ENCODE peak calls at places on chromosomes 13 and 19, in eight cellular contexts. R is transverse colon, A is uterus, E is body of pancreas, O is vagina, S is ovary, N is testis, I is right lobe of liver. W is an unnamed sample.
A peak's percentile ranks its signal among the peaks of the same experiment; 100 is the strongest.

GRCh38 chr19:15280915-15281683 is 48.9 kb upstream of the EPHX3 start:
- DNase-seq in R (peak; percentile 69), A (peak; percentile 81), E (peak; percentile 78), O (no peak), S (peak; percentile 81), N (peak; percentile 89), I (peak; percentile 86), W (peak; percentile 68)

GRCh38 chr13:80224468-80224867 is 116.5 kb downstream of the SPRY2 start:
- DNase-seq in R (no peak), A (no peak), E (no peak), O (no peak), S (no peak), N (no peak), I (no peak), W (no peak)

GRCh38 chr19:56253737-56254136 is 18.8 kb upstream of the EDDM13 start:
- DNase-seq in R (no peak), A (no peak), E (no peak), O (no peak), S (no peak), N (no peak), I (no peak), W (no peak)

GRCh38 chr13:84686973-84687372 is 804.7 kb upstream of the SLITRK1 start:
- DNase-seq in R (no peak), A (no peak), E (peak; percentile 32), O (no peak), S (no peak), N (no peak), I (no peak), W (no peak)

GRCh38 chr13:72221276-72221962 is 354.4 kb upstream of the DACH1 start:
- DNase-seq in R (peak; percentile 40), A (no peak), E (peak; percentile 60), O (no peak), S (no peak), N (peak; percentile 57), I (peak; percentile 17), W (no peak)

GRCh38 chr19:18469245-18470107 is 31.5 kb upstream of the ISYNA1 start:
- DNase-seq in R (peak; percentile 71), A (peak; percentile 67), E (peak; percentile 71), O (no peak), S (peak; percentile 75), N (peak; percentile 73), I (peak; percentile 77), W (no peak)

GRCh38 chr13:35923347-35923746 is 207.8 kb downstream of the DCLK1 start:
- DNase-seq in R (no peak), A (no peak), E (no peak), O (peak; percentile 11), S (no peak), N (no peak), I (no peak), W (no peak)

GRCh38 chr13:110911880-110912279 is 3.0 kb downstream of the ANKRD10 start:
- DNase-seq in R (no peak), A (no peak), E (no peak), O (no peak), S (no peak), N (no peak), I (no peak), W (no peak)

GRCh38 chr13:49927755-49928154 is 8.4 kb downstream of the SPRYD7 start:
- DNase-seq in R (no peak), A (no peak), E (no peak), O (no peak), S (no peak), N (no peak), I (no peak), W (no peak)

GRCh38 chr19:55487884-55488687 is at the start of gene SSC5D:
- DNase-seq in R (no peak), A (peak; percentile 76), E (no peak), O (no peak), S (peak; percentile 70), N (peak; percentile 60), I (no peak), W (no peak)

GRCh38 chr19:10478476-10478875 is 24.7 kb downstream of the KEAP1 start:
- DNase-seq in R (no peak), A (no peak), E (no peak), O (no peak), S (no peak), N (no peak), I (no peak), W (no peak)

GRCh38 chr19:33245948-33246728 is 20.5 kb upstream of the SLC7A10 start:
- DNase-seq in R (no peak), A (no peak), E (no peak), O (no peak), S (no peak), N (no peak), I (no peak), W (no peak)

GRCh38 chr13:95023405-95023804 is 277.8 kb downstream of the ABCC4 start:
- DNase-seq in R (no peak), A (no peak), E (no peak), O (no peak), S (no peak), N (no peak), I (no peak), W (no peak)

GRCh38 chr19:7673995-7674667 is 2.8 kb upstream of the MCEMP1 start:
- DNase-seq in R (peak; percentile 77), A (peak; percentile 21), E (peak; percentile 52), O (no peak), S (no peak), N (peak; percentile 80), I (peak; percentile 73), W (no peak)

GRCh38 chr13:21673592-21674270 is 2.9 kb downstream of the FGF9 start:
- DNase-seq in R (peak; percentile 60), A (no peak), E (peak; percentile 59), O (no peak), S (no peak), N (peak; percentile 62), I (peak; percentile 48), W (no peak)

GRCh38 chr19:29544656-29545360 is 19.0 kb downstream of the VSTM2B start:
- DNase-seq in R (no peak), A (peak; percentile 1), E (no peak), O (no peak), S (no peak), N (no peak), I (peak; percentile 6), W (peak; percentile 20)

GRCh38 chr19:610071-610800 is 20.6 kb downstream of the HCN2 start:
- DNase-seq in R (peak; percentile 52), A (no peak), E (no peak), O (no peak), S (no peak), N (peak; percentile 44), I (no peak), W (no peak)

GRCh38 chr19:610801-611505 is 21.3 kb downstream of the HCN2 start:
- DNase-seq in R (peak; percentile 54), A (peak; percentile 41), E (no peak), O (no peak), S (peak; percentile 52), N (peak; percentile 67), I (no peak), W (no peak)

GRCh38 chr19:607301-608154 is 17.8 kb downstream of the HCN2 start:
- DNase-seq in R (no peak), A (no peak), E (no peak), O (no peak), S (no peak), N (no peak), I (no peak), W (no peak)

GRCh38 chr19:608155-609000 is 18.7 kb downstream of the HCN2 start:
- DNase-seq in R (no peak), A (no peak), E (no peak), O (no peak), S (no peak), N (no peak), I (no peak), W (no peak)

GRCh38 chr19:609001-609340 is 19.3 kb downstream of the HCN2 start:
- DNase-seq in R (peak; percentile 57), A (no peak), E (no peak), O (no peak), S (no peak), N (no peak), I (peak; percentile 51), W (no peak)
- H3K27ac ChIP-seq in R (no peak overlapping the region), A (no peak overlapping the region), E (no peak overlapping the region), O (no peak overlapping the region), S (no peak overlapping the region), N (no peak overlapping the region), I (no peak overlapping the region), W (no peak overlapping the region)

GRCh38 chr13:53075356-53076041 is 46.9 kb downstream of the OLFM4 start:
- DNase-seq in R (no peak), A (no peak), E (no peak), O (no peak), S (no peak), N (no peak), I (no peak), W (no peak)
- TF ChIP-seq CTCF in R (no peak), A (no peak), E (no peak), O (no peak), S (no peak), N (no peak), I (no peak), W (no peak)

GRCh38 chr19:46602392-46603194 is 1.5 kb downstream of the CALM3 start:
- DNase-seq in R (no peak), A (peak; percentile 27), E (no peak), O (peak; percentile 86), S (no peak), N (peak; percentile 45), I (peak; percentile 32), W (no peak)

GRCh38 chr19:46598372-46598917 is 2.7 kb upstream of the CALM3 start:
- DNase-seq in R (no peak), A (no peak), E (no peak), O (no peak), S (no peak), N (no peak), I (no peak), W (no peak)

GRCh38 chr19:46599716-46600392 is 1.3 kb upstream of the CALM3 start:
- DNase-seq in R (no peak), A (no peak), E (no peak), O (no peak), S (no peak), N (peak; percentile 14), I (no peak), W (no peak)

GRCh38 chr19:46601318-46602224 is at the start of gene CALM3:
- DNase-seq in R (no peak), A (no peak), E (no peak), O (peak; percentile 89), S (peak; percentile 53), N (peak; percentile 25), I (peak; percentile 41), W (no peak)

GRCh38 chr19:46600393-46601317 is 475 bp upstream of the CALM3 start:
- DNase-seq in R (peak; percentile 98), A (peak; percentile 98), E (peak; percentile 97), O (peak; percentile 99), S (peak; percentile 99), N (peak; percentile 98), I (peak; percentile 96), W (peak; percentile 98)
- TF ChIP-seq POLR2A in R (peak; percentile 84), A (peak; percentile 59), E (peak; percentile 60), O (no peak), S (no peak), N (no peak), I (peak; percentile 76), W (peak; percentile 42)

DNA sequence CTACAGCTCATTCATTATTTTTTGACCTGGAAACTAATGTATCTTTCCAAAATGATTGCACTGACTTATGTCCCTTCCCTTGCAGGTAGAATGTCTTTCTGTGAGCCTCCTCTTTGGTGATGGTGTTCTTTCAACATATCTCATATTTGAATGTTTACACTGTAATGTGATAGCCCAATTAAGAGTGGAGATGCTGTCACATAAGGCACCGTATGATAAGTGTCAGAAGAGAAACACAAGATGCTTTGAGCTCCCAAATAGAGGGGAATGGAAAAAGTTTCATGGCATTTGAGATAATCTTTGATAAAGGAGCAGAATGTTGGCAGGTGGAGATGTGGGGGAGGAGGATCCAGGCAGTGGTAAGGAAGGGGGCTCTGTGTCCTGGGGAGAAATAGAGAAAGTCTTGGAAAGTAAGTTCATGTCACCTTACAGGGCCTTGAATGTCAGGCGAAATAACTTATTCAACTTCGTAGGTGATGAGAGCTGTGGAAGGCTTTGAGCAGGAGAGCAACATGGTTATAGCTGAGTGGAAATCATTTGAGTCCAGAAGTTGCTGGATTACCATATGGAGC is 10.2 kb upstream of the RNF113B start:
- DNase-seq in R (no peak), A (no peak), E (no peak), O (no peak), S (no peak), N (no peak), I (no peak), W (no peak)
- H3K27ac ChIP-seq in R (peak overlapping the region; percentile 26), A (no peak overlapping the region), E (peak overlapping the region; percentile 4), O (no peak overlapping the region), S (no peak overlapping the region), N (no peak overlapping the region), I (no peak overlapping the region), W (no peak overlapping the region)